ENCODE peak calls at places on chromosomes 7 and 10, in eight cellular contexts. One of them, this sample, is unnamed.

GRCh38 chr7:70799841-70800405 is 332.0 kb upstream of the GALNT17 start:
- DNase-seq in PC-3: no peak
- DNase-seq in cardiac fibroblast: no peak
- DNase-seq in fibroblast of lung: no peak
- DNase-seq in kidney epithelial cell: no peak
- DNase-seq in neural progenitor cell: no peak
- DNase-seq in bronchial epithelial cell: no peak
- DNase-seq in transverse colon: no peak
- DNase-seq in this sample: no peak

GRCh38 chr7:158776474-158776873 is 52.8 kb downstream of the ESYT2 start:
- DNase-seq in PC-3: no peak
- DNase-seq in cardiac fibroblast: no peak
- DNase-seq in fibroblast of lung: no peak
- DNase-seq in kidney epithelial cell: no peak
- DNase-seq in neural progenitor cell: no peak
- DNase-seq in bronchial epithelial cell: no peak
- DNase-seq in transverse colon: no peak
- DNase-seq in this sample: no peak

GRCh38 chr7:106599343-106599698 is 61.6 kb downstream of the CCDC71L start:
- DNase-seq in PC-3: peak; percentile 75
- DNase-seq in cardiac fibroblast: no peak
- DNase-seq in fibroblast of lung: no peak
- DNase-seq in kidney epithelial cell: no peak
- DNase-seq in neural progenitor cell: no peak
- DNase-seq in bronchial epithelial cell: peak; percentile 96
- DNase-seq in transverse colon: peak; percentile 15
- DNase-seq in this sample: no peak

GRCh38 chr10:100645609-100646008 is 99.8 kb upstream of the PAX2 start:
- DNase-seq in PC-3: no peak
- DNase-seq in cardiac fibroblast: no peak
- DNase-seq in fibroblast of lung: no peak
- DNase-seq in kidney epithelial cell: no peak
- DNase-seq in neural progenitor cell: no peak
- DNase-seq in bronchial epithelial cell: no peak
- DNase-seq in transverse colon: no peak
- DNase-seq in this sample: no peak

GRCh38 chr7:80719261-80719660 is 80.8 kb downstream of the CD36 start:
- DNase-seq in PC-3: peak; percentile 20
- DNase-seq in cardiac fibroblast: no peak
- DNase-seq in fibroblast of lung: peak; percentile 85
- DNase-seq in kidney epithelial cell: no peak
- DNase-seq in neural progenitor cell: no peak
- DNase-seq in bronchial epithelial cell: peak; percentile 68
- DNase-seq in transverse colon: no peak
- DNase-seq in this sample: peak; percentile 62

GRCh38 chr7:149147072-149147729 is at the start of gene ZNF398:
- DNase-seq in PC-3: peak; percentile 74
- DNase-seq in cardiac fibroblast: peak; percentile 84
- DNase-seq in fibroblast of lung: peak; percentile 77
- DNase-seq in kidney epithelial cell: no peak
- DNase-seq in neural progenitor cell: peak; percentile 92
- DNase-seq in bronchial epithelial cell: peak; percentile 34
- DNase-seq in transverse colon: peak; percentile 79
- DNase-seq in this sample: peak; percentile 66

GRCh38 chr7:134907000-134907399 is 79.3 kb upstream of the AGBL3 start:
- DNase-seq in PC-3: no peak
- DNase-seq in cardiac fibroblast: no peak
- DNase-seq in fibroblast of lung: no peak
- DNase-seq in kidney epithelial cell: no peak
- DNase-seq in neural progenitor cell: no peak
- DNase-seq in bronchial epithelial cell: no peak
- DNase-seq in transverse colon: no peak
- DNase-seq in this sample: no peak

GRCh38 chr10:97921581-97922377 is 72.1 kb downstream of the GOLGA7B start:
- DNase-seq in PC-3: no peak
- DNase-seq in cardiac fibroblast: no peak
- DNase-seq in fibroblast of lung: peak; percentile 17
- DNase-seq in kidney epithelial cell: no peak
- DNase-seq in neural progenitor cell: no peak
- DNase-seq in bronchial epithelial cell: no peak
- DNase-seq in transverse colon: no peak
- DNase-seq in this sample: no peak

GRCh38 chr10:48700071-48700470 is 15.4 kb downstream of the WDFY4 start:
- DNase-seq in PC-3: no peak
- DNase-seq in cardiac fibroblast: no peak
- DNase-seq in fibroblast of lung: no peak
- DNase-seq in kidney epithelial cell: no peak
- DNase-seq in neural progenitor cell: no peak
- DNase-seq in bronchial epithelial cell: no peak
- DNase-seq in transverse colon: no peak
- DNase-seq in this sample: no peak

GRCh38 chr7:114921636-114922150 is at the start of gene MDFIC:
- DNase-seq in PC-3: no peak
- DNase-seq in cardiac fibroblast: no peak
- DNase-seq in fibroblast of lung: no peak
- DNase-seq in kidney epithelial cell: no peak
- DNase-seq in neural progenitor cell: peak; percentile 39
- DNase-seq in bronchial epithelial cell: no peak
- DNase-seq in transverse colon: peak; percentile 38
- DNase-seq in this sample: no peak

GRCh38 chr7:158802535-158803199 is 26.6 kb downstream of the ESYT2 start:
- DNase-seq in PC-3: peak; percentile 68
- DNase-seq in cardiac fibroblast: peak; percentile 53
- DNase-seq in fibroblast of lung: peak; percentile 74
- DNase-seq in kidney epithelial cell: peak; percentile 49
- DNase-seq in neural progenitor cell: no peak
- DNase-seq in bronchial epithelial cell: peak; percentile 76
- DNase-seq in transverse colon: no peak
- DNase-seq in this sample: peak; percentile 68

GRCh38 chr10:103451871-103452713 is at the start of gene CALHM2:
- DNase-seq in PC-3: no peak
- DNase-seq in cardiac fibroblast: peak; percentile 63
- DNase-seq in fibroblast of lung: peak; percentile 52
- DNase-seq in kidney epithelial cell: no peak
- DNase-seq in neural progenitor cell: peak; percentile 62
- DNase-seq in bronchial epithelial cell: no peak
- DNase-seq in transverse colon: peak; percentile 67
- DNase-seq in this sample: no peak

GRCh38 chr7:31955641-31956040 is 114.6 kb downstream of the PDE1C start:
- DNase-seq in PC-3: no peak
- DNase-seq in cardiac fibroblast: no peak
- DNase-seq in fibroblast of lung: no peak
- DNase-seq in kidney epithelial cell: no peak
- DNase-seq in neural progenitor cell: no peak
- DNase-seq in bronchial epithelial cell: no peak
- DNase-seq in transverse colon: no peak
- DNase-seq in this sample: no peak

GRCh38 chr7:42097756-42098155 is 139.3 kb downstream of the GLI3 start:
- DNase-seq in PC-3: peak; percentile 93
- DNase-seq in cardiac fibroblast: peak; percentile 75
- DNase-seq in fibroblast of lung: peak; percentile 82
- DNase-seq in kidney epithelial cell: no peak
- DNase-seq in neural progenitor cell: no peak
- DNase-seq in bronchial epithelial cell: peak; percentile 98
- DNase-seq in transverse colon: no peak
- DNase-seq in this sample: peak; percentile 68

DNA sequence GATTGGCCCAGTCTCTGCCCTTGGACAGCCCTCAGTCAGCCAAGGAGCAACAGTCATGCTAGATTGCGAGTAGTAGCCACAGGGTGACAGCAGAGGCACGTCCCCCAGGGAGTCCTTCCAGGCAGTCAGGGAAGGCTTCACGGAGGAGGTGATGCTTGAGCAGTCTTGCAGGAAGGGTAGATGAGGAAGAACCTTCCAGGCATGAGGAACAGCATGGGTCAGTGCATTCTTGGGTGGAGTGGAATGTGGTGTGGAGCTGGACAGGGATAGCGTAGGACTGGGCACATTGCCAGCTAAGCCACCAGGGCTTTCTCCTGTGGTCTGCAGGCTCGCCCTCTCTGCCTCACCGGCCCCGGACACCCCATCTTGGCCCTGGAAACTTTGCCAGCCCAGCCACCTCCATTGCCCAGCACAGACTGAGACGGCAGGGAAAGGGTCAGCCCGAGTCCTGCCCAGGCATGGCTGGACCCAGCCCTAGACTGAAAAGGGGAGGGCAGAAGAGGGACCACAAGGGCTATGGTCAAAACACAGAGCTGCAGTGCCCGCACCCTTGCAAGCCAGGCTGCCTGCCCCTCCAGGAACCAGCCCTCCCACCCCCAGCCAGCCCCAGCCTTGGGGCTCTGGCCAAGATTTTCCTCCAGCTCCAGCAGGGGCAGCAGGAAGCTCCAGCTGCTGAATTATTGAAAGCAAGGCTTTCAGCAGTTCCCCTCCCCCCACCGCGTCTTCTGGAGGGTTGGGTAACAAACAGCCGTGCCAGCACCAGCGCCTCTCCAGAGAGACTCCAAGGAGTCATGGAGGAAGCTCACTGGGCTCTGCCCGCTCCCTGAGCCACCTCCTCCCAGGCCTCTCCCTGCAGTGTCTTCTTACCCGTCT is 18.7 kb downstream of the SRRM3 start:
- DNase-seq in PC-3: peak; percentile 16
- DNase-seq in cardiac fibroblast: peak; percentile 79
- DNase-seq in fibroblast of lung: peak; percentile 61
- DNase-seq in kidney epithelial cell: peak; percentile 76
- DNase-seq in neural progenitor cell: peak; percentile 81
- DNase-seq in bronchial epithelial cell: no peak
- DNase-seq in transverse colon: no peak
- DNase-seq in this sample: peak; percentile 19
- TF ChIP-seq CTCF in PC-3: no peak
- TF ChIP-seq CTCF in cardiac fibroblast: peak; percentile 5
- TF ChIP-seq CTCF in fibroblast of lung: no peak
- TF ChIP-seq CTCF in kidney epithelial cell: peak; percentile 43
- TF ChIP-seq CTCF in neural progenitor cell: peak; percentile 27
- TF ChIP-seq CTCF in bronchial epithelial cell: no peak
- TF ChIP-seq CTCF in transverse colon: no peak
- TF ChIP-seq CTCF in this sample: peak; percentile 12

DNA sequence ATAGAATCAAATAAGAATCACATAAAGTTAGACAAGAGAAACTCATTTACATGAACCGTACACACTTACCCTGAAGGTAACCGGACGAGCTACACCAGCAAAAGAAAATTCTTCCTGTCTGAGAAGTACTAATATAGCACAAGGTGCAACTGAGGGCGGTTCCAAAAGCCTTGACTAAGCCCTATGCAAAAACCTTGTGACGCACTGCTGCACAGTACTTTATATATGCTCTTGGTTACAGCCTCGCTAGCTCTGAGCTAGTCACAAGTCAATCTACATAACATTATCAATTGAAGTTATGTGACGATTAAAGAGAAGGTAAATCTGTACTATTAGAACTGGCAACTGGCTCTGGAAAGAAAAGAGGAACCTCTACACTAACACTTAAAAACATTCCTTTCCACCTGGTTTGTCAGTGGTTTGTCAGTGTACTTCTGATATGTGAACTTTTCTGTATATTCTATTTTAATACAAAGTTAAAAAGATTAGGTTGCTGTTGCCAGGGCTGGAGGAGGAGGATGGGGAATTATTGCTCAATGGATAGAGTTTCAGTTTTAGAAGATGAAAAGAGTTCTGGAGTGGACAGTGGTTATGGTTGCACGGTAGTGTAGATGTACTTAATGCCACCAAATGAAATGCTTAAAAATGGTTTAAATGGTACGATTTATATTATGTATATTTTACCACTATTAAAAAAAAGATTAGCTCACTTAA is 21.6 kb downstream of the NT5C3A start:
- DNase-seq in PC-3: peak; percentile 86
- DNase-seq in cardiac fibroblast: peak; percentile 34
- DNase-seq in fibroblast of lung: no peak
- DNase-seq in kidney epithelial cell: peak; percentile 25
- DNase-seq in neural progenitor cell: no peak
- DNase-seq in bronchial epithelial cell: peak; percentile 93
- DNase-seq in transverse colon: peak; percentile 80
- DNase-seq in this sample: no peak
- H3K4me3 ChIP-seq in PC-3: peak overlapping the region; percentile 53
- H3K4me3 ChIP-seq in cardiac fibroblast: no peak overlapping the region
- H3K4me3 ChIP-seq in fibroblast of lung: no peak overlapping the region
- H3K4me3 ChIP-seq in kidney epithelial cell: no peak overlapping the region
- H3K4me3 ChIP-seq in neural progenitor cell: no peak overlapping the region
- H3K4me3 ChIP-seq in bronchial epithelial cell: no peak overlapping the region
- H3K4me3 ChIP-seq in transverse colon: peak overlapping the region; percentile 36
- H3K4me3 ChIP-seq in this sample: no peak overlapping the region

DNA sequence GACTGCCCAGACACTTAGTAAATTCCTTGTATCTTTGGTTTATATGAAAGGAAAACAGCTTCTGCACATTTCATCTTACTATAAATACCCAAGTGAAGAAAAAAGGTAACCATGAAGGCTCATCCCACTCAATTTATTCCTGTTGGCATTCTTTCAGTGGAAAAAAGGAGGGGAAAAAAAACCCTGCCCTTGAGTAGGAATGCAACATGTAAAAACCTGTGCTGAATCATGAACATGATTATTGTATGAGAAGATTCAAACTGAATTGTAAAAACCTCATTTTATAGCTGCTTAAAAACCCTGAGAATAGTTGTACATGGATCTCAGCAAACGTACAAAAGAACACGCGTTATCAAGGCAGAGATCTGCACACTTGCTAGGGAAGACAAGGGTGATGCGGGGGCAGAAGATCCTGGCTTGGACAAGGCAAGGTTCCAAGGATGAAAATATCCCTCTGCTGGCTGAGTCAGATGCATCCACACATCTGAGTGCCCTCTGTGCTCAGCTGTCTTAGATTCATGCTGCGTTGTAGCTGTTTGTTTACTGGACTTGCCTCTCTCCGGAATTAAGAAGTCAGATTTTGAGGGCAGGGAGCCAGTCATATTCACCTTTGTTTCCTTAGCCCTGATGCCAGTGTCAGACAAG is 658.2 kb downstream of the PARD3 start:
- DNase-seq in PC-3: peak; percentile 95
- DNase-seq in cardiac fibroblast: peak; percentile 36
- DNase-seq in fibroblast of lung: peak; percentile 54
- DNase-seq in kidney epithelial cell: no peak
- DNase-seq in neural progenitor cell: no peak
- DNase-seq in bronchial epithelial cell: peak; percentile 79
- DNase-seq in transverse colon: no peak
- DNase-seq in this sample: peak; percentile 30
- TF ChIP-seq CTCF in PC-3: peak; percentile 73
- TF ChIP-seq CTCF in cardiac fibroblast: peak; percentile 38
- TF ChIP-seq CTCF in fibroblast of lung: peak; percentile 21
- TF ChIP-seq CTCF in kidney epithelial cell: no peak
- TF ChIP-seq CTCF in neural progenitor cell: no peak
- TF ChIP-seq CTCF in bronchial epithelial cell: peak; percentile 39
- TF ChIP-seq CTCF in transverse colon: no peak
- TF ChIP-seq CTCF in this sample: peak; percentile 22

DNA sequence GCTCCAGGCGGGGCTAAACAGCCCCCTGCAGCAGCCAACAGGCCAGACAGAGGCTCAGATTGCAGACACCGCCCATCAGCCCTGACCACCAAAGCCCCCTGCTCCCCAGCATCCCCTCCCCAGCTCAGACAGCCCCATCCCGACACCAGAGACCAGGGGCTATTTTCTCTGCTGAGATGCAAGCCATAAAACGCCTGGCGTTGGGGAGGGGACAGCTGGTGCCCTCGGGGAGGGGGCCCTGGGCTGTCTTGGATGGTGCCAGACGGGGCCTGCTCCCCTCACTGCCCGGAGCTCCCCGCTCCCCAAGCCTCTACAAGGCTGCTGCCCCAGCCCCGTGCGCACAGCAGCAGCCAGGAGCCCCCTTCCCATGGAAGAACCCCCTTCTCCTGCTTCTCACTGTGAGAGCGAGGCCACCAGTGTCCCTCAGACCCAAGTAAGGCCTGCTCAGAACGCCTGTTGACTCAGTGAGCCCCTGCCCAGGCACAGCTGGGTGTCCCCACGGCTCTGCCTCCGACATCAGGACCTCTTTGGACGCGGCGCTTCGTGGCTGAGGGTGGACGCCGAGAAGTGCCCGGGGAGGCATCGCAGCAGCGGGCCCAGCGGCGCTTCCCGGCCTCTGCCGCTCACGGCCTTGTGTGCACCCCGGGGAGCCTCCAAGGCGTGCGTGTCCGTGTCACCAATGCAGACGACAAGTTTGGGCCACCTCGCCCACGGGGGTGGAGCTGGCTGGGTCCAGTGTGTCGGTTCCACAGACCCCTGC is 32.0 kb downstream of the GET4 start:
- DNase-seq in PC-3: no peak
- DNase-seq in cardiac fibroblast: no peak
- DNase-seq in fibroblast of lung: no peak
- DNase-seq in kidney epithelial cell: no peak
- DNase-seq in neural progenitor cell: no peak
- DNase-seq in bronchial epithelial cell: no peak
- DNase-seq in transverse colon: no peak
- DNase-seq in this sample: no peak
- H3K4me3 ChIP-seq in PC-3: peak overlapping the region; percentile 51
- H3K4me3 ChIP-seq in cardiac fibroblast: no peak overlapping the region
- H3K4me3 ChIP-seq in fibroblast of lung: no peak overlapping the region
- H3K4me3 ChIP-seq in kidney epithelial cell: no peak overlapping the region
- H3K4me3 ChIP-seq in neural progenitor cell: peak overlapping the region; percentile 39
- H3K4me3 ChIP-seq in bronchial epithelial cell: no peak overlapping the region
- H3K4me3 ChIP-seq in transverse colon: no peak overlapping the region
- H3K4me3 ChIP-seq in this sample: no peak overlapping the region

This sample was measured in astrocyte of the spinal cord.